ENCODE peak calls at places on chromosome 1, in four cellular contexts. One of them, this sample, is unnamed.

GRCh38 chr1:222242492-222242891 is 305.4 kb downstream of the HHIPL2 start:
- DNase-seq in tibial nerve: no peak
- DNase-seq in IMR-90: no peak
- DNase-seq in stomach: no peak
- DNase-seq in this sample: no peak

GRCh38 chr1:223393275-223394214 is at the start of gene CCDC185:
- DNase-seq in tibial nerve: no peak
- DNase-seq in IMR-90: no peak
- DNase-seq in stomach: peak; percentile 40
- DNase-seq in this sample: no peak

GRCh38 chr1:183675381-183675780 is 22.3 kb upstream of the APOBEC4 start:
- DNase-seq in tibial nerve: no peak
- DNase-seq in IMR-90: no peak
- DNase-seq in stomach: no peak
- DNase-seq in this sample: no peak

GRCh38 chr1:156816561-156817328 is at the start of gene SH2D2A:
- DNase-seq in tibial nerve: no peak
- DNase-seq in IMR-90: peak; percentile 41
- DNase-seq in stomach: peak; percentile 65
- DNase-seq in this sample: peak; percentile 50

GRCh38 chr1:164753521-164754077 is 194.6 kb downstream of the PBX1 start:
- DNase-seq in tibial nerve: no peak
- DNase-seq in IMR-90: no peak
- DNase-seq in stomach: no peak
- DNase-seq in this sample: no peak

GRCh38 chr1:28437924-28438699 is 67.7 kb upstream of the RCC1 start:
- DNase-seq in tibial nerve: peak; percentile 61
- DNase-seq in IMR-90: peak; percentile 96
- DNase-seq in stomach: peak; percentile 76
- DNase-seq in this sample: peak; percentile 83

GRCh38 chr1:184272178-184272866 is 114.5 kb upstream of the C1orf21 start:
- DNase-seq in tibial nerve: no peak
- DNase-seq in IMR-90: peak; percentile 32
- DNase-seq in stomach: no peak
- DNase-seq in this sample: no peak

GRCh38 chr1:208557046-208557445 is 312.9 kb upstream of the PLXNA2 start:
- DNase-seq in tibial nerve: no peak
- DNase-seq in IMR-90: no peak
- DNase-seq in stomach: no peak
- DNase-seq in this sample: no peak

GRCh38 chr1:193338194-193338593 is 151.8 kb upstream of the B3GALT2 start:
- DNase-seq in tibial nerve: no peak
- DNase-seq in IMR-90: peak; percentile 64
- DNase-seq in stomach: no peak
- DNase-seq in this sample: no peak

GRCh38 chr1:50278352-50278878 is 144.8 kb downstream of the DMRTA2 start:
- DNase-seq in tibial nerve: no peak
- DNase-seq in IMR-90: no peak
- DNase-seq in stomach: no peak
- DNase-seq in this sample: no peak

GRCh38 chr1:110242731-110243130 is 32.6 kb downstream of the KCNC4 start:
- DNase-seq in tibial nerve: no peak
- DNase-seq in IMR-90: no peak
- DNase-seq in stomach: no peak
- DNase-seq in this sample: no peak

GRCh38 chr1:9315411-9316079 is 22.9 kb downstream of the SPSB1 start:
- DNase-seq in tibial nerve: no peak
- DNase-seq in IMR-90: peak; percentile 91
- DNase-seq in stomach: no peak
- DNase-seq in this sample: no peak

GRCh38 chr1:208834346-208835081 is 590.3 kb upstream of the PLXNA2 start:
- DNase-seq in tibial nerve: no peak
- DNase-seq in IMR-90: no peak
- DNase-seq in stomach: no peak
- DNase-seq in this sample: no peak

GRCh38 chr1:115492019-115492595 is 149.7 kb upstream of the VANGL1 start:
- DNase-seq in tibial nerve: no peak
- DNase-seq in IMR-90: no peak
- DNase-seq in stomach: no peak
- DNase-seq in this sample: no peak

GRCh38 chr1:53586765-53587164 is 127.6 kb downstream of the DMRTB1 start:
- DNase-seq in tibial nerve: no peak
- DNase-seq in IMR-90: no peak
- DNase-seq in stomach: peak; percentile 13
- DNase-seq in this sample: no peak

GRCh38 chr1:205907794-205908193 is 35.5 kb downstream of the SLC26A9 start:
- DNase-seq in tibial nerve: no peak
- DNase-seq in IMR-90: peak; percentile 49
- DNase-seq in stomach: no peak
- DNase-seq in this sample: no peak

GRCh38 chr1:227086636-227087035 is 146.5 kb downstream of the COQ8A start:
- DNase-seq in tibial nerve: no peak
- DNase-seq in IMR-90: no peak
- DNase-seq in stomach: no peak
- DNase-seq in this sample: no peak

GRCh38 chr1:233735331-233735730 is 121.4 kb downstream of the KCNK1 start:
- DNase-seq in tibial nerve: no peak
- DNase-seq in IMR-90: no peak
- DNase-seq in stomach: no peak
- DNase-seq in this sample: no peak

GRCh38 chr1:86906419-86906818 is 7.5 kb downstream of the SELENOF start:
- DNase-seq in tibial nerve: no peak
- DNase-seq in IMR-90: no peak
- DNase-seq in stomach: no peak
- DNase-seq in this sample: no peak

GRCh38 chr1:67787746-67788145 is 45.5 kb downstream of the GNG12 start:
- DNase-seq in tibial nerve: no peak
- DNase-seq in IMR-90: peak; percentile 62
- DNase-seq in stomach: no peak
- DNase-seq in this sample: no peak

GRCh38 chr1:161427733-161428516 is 60.2 kb upstream of the CFAP126 start:
- DNase-seq in tibial nerve: no peak
- DNase-seq in IMR-90: peak; percentile 68
- DNase-seq in stomach: no peak
- DNase-seq in this sample: no peak

GRCh38 chr1:93111561-93111960 is 32.5 kb downstream of the MTF2 start:
- DNase-seq in tibial nerve: no peak
- DNase-seq in IMR-90: peak; percentile 15
- DNase-seq in stomach: no peak
- DNase-seq in this sample: no peak

GRCh38 chr1:64121766-64122385 is 81.5 kb upstream of the UBE2U start:
- DNase-seq in tibial nerve: no peak
- DNase-seq in IMR-90: peak; percentile 47
- DNase-seq in stomach: no peak
- DNase-seq in this sample: no peak

GRCh38 chr1:12255918-12256317 is 26.1 kb downstream of the VPS13D start:
- DNase-seq in tibial nerve: no peak
- DNase-seq in IMR-90: no peak
- DNase-seq in stomach: no peak
- DNase-seq in this sample: no peak

GRCh38 chr1:118627435-118627834 is 360.7 kb downstream of the TBX15 start:
- DNase-seq in tibial nerve: no peak
- DNase-seq in IMR-90: no peak
- DNase-seq in stomach: no peak
- DNase-seq in this sample: no peak

GRCh38 chr1:223872308-223872878 is 26.6 kb upstream of the TP53BP2 start:
- DNase-seq in tibial nerve: no peak
- DNase-seq in IMR-90: no peak
- DNase-seq in stomach: no peak
- DNase-seq in this sample: no peak

GRCh38 chr1:20380175-20380574 is 89.5 kb downstream of the VWA5B1 start:
- DNase-seq in tibial nerve: no peak
- DNase-seq in IMR-90: no peak
- DNase-seq in stomach: no peak
- DNase-seq in this sample: no peak

GRCh38 chr1:85578321-85579295 is 2.0 kb upstream of the CCN1 start:
- DNase-seq in tibial nerve: no peak
- DNase-seq in IMR-90: peak; percentile 98
- DNase-seq in stomach: no peak
- DNase-seq in this sample: no peak

GRCh38 chr1:187408217-187409004 is 579.7 kb downstream of the PLA2G4A start:
- DNase-seq in tibial nerve: no peak
- DNase-seq in IMR-90: peak; percentile 37
- DNase-seq in stomach: no peak
- DNase-seq in this sample: no peak

GRCh38 chr1:69947837-69948236 is 257.5 kb downstream of the LRRC40 start:
- DNase-seq in tibial nerve: no peak
- DNase-seq in IMR-90: no peak
- DNase-seq in stomach: no peak
- DNase-seq in this sample: no peak

GRCh38 chr1:201084171-201084766 is 28.0 kb downstream of the CACNA1S start:
- DNase-seq in tibial nerve: no peak
- DNase-seq in IMR-90: no peak
- DNase-seq in stomach: no peak
- DNase-seq in this sample: no peak

GRCh38 chr1:26263212-26263611 is 16.7 kb upstream of the SH3BGRL3 start:
- DNase-seq in tibial nerve: no peak
- DNase-seq in IMR-90: no peak
- DNase-seq in stomach: no peak
- DNase-seq in this sample: no peak

GRCh38 chr1:4306559-4307467 is 347.6 kb upstream of the AJAP1 start:
- DNase-seq in tibial nerve: no peak
- DNase-seq in IMR-90: no peak
- DNase-seq in stomach: no peak
- DNase-seq in this sample: no peak

GRCh38 chr1:214719207-214719606 is 116.2 kb downstream of the CENPF start:
- DNase-seq in tibial nerve: no peak
- DNase-seq in IMR-90: peak; percentile 20
- DNase-seq in stomach: no peak
- DNase-seq in this sample: no peak
- TF ChIP-seq CTCF in tibial nerve: no peak
- TF ChIP-seq CTCF in IMR-90: no peak
- TF ChIP-seq CTCF in stomach: no peak
- TF ChIP-seq CTCF in this sample: no peak

GRCh38 chr1:94603663-94604062 is 62.1 kb upstream of the F3 start:
- DNase-seq in tibial nerve: no peak
- DNase-seq in IMR-90: no peak
- DNase-seq in stomach: no peak
- DNase-seq in this sample: no peak

GRCh38 chr1:94607398-94607797 is 65.8 kb upstream of the F3 start:
- DNase-seq in tibial nerve: no peak
- DNase-seq in IMR-90: no peak
- DNase-seq in stomach: no peak
- DNase-seq in this sample: no peak

GRCh38 chr1:94608142-94608851 is 66.7 kb upstream of the F3 start:
- DNase-seq in tibial nerve: no peak
- DNase-seq in IMR-90: no peak
- DNase-seq in stomach: no peak
- DNase-seq in this sample: peak; percentile 71

GRCh38 chr1:94608852-94609570 is 67.5 kb upstream of the F3 start:
- DNase-seq in tibial nerve: no peak
- DNase-seq in IMR-90: peak; percentile 85
- DNase-seq in stomach: no peak
- DNase-seq in this sample: peak; percentile 29

GRCh38 chr1:94606471-94606870 is 64.9 kb upstream of the F3 start:
- DNase-seq in tibial nerve: no peak
- DNase-seq in IMR-90: no peak
- DNase-seq in stomach: no peak
- DNase-seq in this sample: no peak
- H3K27ac ChIP-seq in tibial nerve: no peak overlapping the region
- H3K27ac ChIP-seq in IMR-90: no peak overlapping the region
- H3K27ac ChIP-seq in stomach: no peak overlapping the region
- H3K27ac ChIP-seq in this sample: peak overlapping the region; percentile 87

GRCh38 chr1:77175230-77175844 is 43.9 kb downstream of the PIGK start:
- DNase-seq in tibial nerve: no peak
- DNase-seq in IMR-90: peak; percentile 6
- DNase-seq in stomach: no peak
- DNase-seq in this sample: no peak
- H3K9me3 ChIP-seq in tibial nerve: peaks cover 7% of the 10 kb centered on the region
- H3K9me3 ChIP-seq in IMR-90: peaks cover 12% of the 10 kb centered on the region
- H3K9me3 ChIP-seq in stomach: peaks cover 5% of the 10 kb centered on the region
- H3K9me3 ChIP-seq in this sample: no peaks in the 10 kb centered on the region

GRCh38 chr1:210413951-210414350 is 85.2 kb downstream of the HHAT start:
- DNase-seq in tibial nerve: no peak
- DNase-seq in IMR-90: no peak
- DNase-seq in stomach: no peak
- DNase-seq in this sample: no peak
- TF ChIP-seq CTCF in tibial nerve: no peak
- TF ChIP-seq CTCF in IMR-90: no peak
- TF ChIP-seq CTCF in stomach: no peak
- TF ChIP-seq CTCF in this sample: no peak

GRCh38 chr1:25135903-25136302 is 96.4 kb downstream of the SYF2 start:
- DNase-seq in tibial nerve: no peak
- DNase-seq in IMR-90: no peak
- DNase-seq in stomach: no peak
- DNase-seq in this sample: no peak

GRCh38 chr1:25134801-25135585 is 97.3 kb downstream of the SYF2 start:
- DNase-seq in tibial nerve: no peak
- DNase-seq in IMR-90: no peak
- DNase-seq in stomach: no peak
- DNase-seq in this sample: no peak

GRCh38 chr1:25137521-25138395 is 94.5 kb downstream of the SYF2 start:
- DNase-seq in tibial nerve: no peak
- DNase-seq in IMR-90: no peak
- DNase-seq in stomach: no peak
- DNase-seq in this sample: no peak

GRCh38 chr1:25137106-25137505 is 95.2 kb downstream of the SYF2 start:
- DNase-seq in tibial nerve: no peak
- DNase-seq in IMR-90: no peak
- DNase-seq in stomach: no peak
- DNase-seq in this sample: no peak

GRCh38 chr1:25140073-25140797 is 92.1 kb downstream of the SYF2 start:
- DNase-seq in tibial nerve: no peak
- DNase-seq in IMR-90: no peak
- DNase-seq in stomach: no peak
- DNase-seq in this sample: no peak
- H3K27ac ChIP-seq in tibial nerve: no peak overlapping the region
- H3K27ac ChIP-seq in IMR-90: no peak overlapping the region
- H3K27ac ChIP-seq in stomach: no peak overlapping the region
- H3K27ac ChIP-seq in this sample: no peak overlapping the region

GRCh38 chr1:72690871-72691270 is 408.5 kb upstream of the NEGR1 start:
- DNase-seq in tibial nerve: no peak
- DNase-seq in IMR-90: no peak
- DNase-seq in stomach: no peak
- DNase-seq in this sample: no peak
- H3K9me3 ChIP-seq in tibial nerve: no peaks in the 10 kb centered on the region
- H3K9me3 ChIP-seq in IMR-90: peaks cover 11% of the 10 kb centered on the region
- H3K9me3 ChIP-seq in stomach: no peaks in the 10 kb centered on the region
- H3K9me3 ChIP-seq in this sample: no peaks in the 10 kb centered on the region

DNA sequence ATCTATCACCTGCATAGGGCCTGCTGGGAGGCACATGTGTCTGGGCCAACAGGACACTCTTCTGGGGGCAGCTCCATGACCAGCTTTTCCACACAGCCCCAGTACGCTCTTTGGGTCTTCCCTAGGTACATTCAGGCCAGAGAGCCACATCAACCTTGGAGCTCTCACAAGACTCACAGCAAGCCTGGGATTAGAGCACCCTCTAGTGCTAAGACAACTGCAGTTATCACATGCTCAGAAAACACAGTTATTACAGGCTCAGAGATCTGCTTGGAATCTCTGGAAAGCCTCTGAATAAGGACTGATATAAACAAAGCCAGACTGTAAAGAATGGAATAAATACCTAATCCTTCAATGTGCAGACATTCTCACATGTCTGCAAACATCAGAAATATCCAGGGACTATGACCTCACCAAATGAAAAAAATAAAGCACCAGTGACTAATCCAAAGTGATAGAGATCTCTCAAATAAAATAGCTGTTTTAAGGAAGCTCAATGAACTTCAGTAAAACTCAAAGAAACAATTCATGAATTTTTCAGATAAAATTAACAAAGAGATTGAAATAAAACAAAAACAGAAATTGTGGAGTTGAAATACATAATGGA is 563.9 kb upstream of the NR5A2 start:
- DNase-seq in tibial nerve: no peak
- DNase-seq in IMR-90: peak; percentile 82
- DNase-seq in stomach: peak; percentile 26
- DNase-seq in this sample: peak; percentile 24
- TF ChIP-seq CTCF in tibial nerve: no peak
- TF ChIP-seq CTCF in IMR-90: peak; percentile 71
- TF ChIP-seq CTCF in stomach: no peak
- TF ChIP-seq CTCF in this sample: no peak